ENCODE peak calls at places on chromosomes 16 and 17, in five cellular contexts. G is M059J, V is NCI-H748 treated with DMSO at 0.1 percent for 48 hours, J is non-pigmented ciliary epithelial cell, C is HuH-7. U is an unnamed sample.

GRCh38 chr17:30212750-30213149 is 22.7 kb downstream of the SLC6A4 start:
- DNase-seq in J (no peak), G (no peak), C (no peak), V (no peak), U (no peak)

GRCh38 chr16:68889508-68890150 is 46.3 kb downstream of the TANGO6 start:
- DNase-seq in G (no peak), J (no peak), V (no peak), C (no peak), U (no peak)

GRCh38 chr17:51718945-51719344 is 439.6 kb downstream of the CA10 start:
- DNase-seq in V (no peak), J (no peak), G (no peak), C (no peak), U (no peak)

GRCh38 chr16:28149016-28149888 is 62.5 kb downstream of the XPO6 start:
- DNase-seq in C (no peak), G (no peak), V (no peak), J (no peak), U (no peak)

GRCh38 chr16:25081702-25082101 is 29.8 kb upstream of the LCMT1 start:
- DNase-seq in C (no peak), J (no peak), V (no peak), G (no peak), U (no peak)

GRCh38 chr16:875182-876040 is 74.9 kb upstream of the GNG13 start:
- DNase-seq in C (no peak), V (no peak), J (no peak), G (no peak), U (no peak)

GRCh38 chr16:67733734-67734470 is 14.8 kb upstream of the GFOD2 start:
- DNase-seq in J (no peak), C (no peak), V (no peak), G (no peak), U (no peak)

GRCh38 chr17:19703106-19703775 is 13.1 kb downstream of the SLC47A2 start:
- DNase-seq in J (no peak), G (no peak), C (no peak), V (no peak), U (no peak)

GRCh38 chr17:65292430-65292829 is 155.3 kb downstream of the RGS9 start:
- DNase-seq in C (no peak), V (no peak), J (no peak), G (peak; percentile 33), U (no peak)

GRCh38 chr17:66752411-66752810 is 82.5 kb upstream of the CACNG5 start:
- DNase-seq in G (no peak), J (no peak), C (no peak), V (no peak), U (no peak)